ENCODE peak calls at places on chromosomes 7 and 10, in four cellular contexts. K, A, M and G are unnamed samples.

GRCh38 chr7:18555968-18556367 is 60.4 kb downstream of the HDAC9 start:
- DNase-seq in K (no peak), A (no peak), M (no peak), G (no peak)

GRCh38 chr10:12130237-12130872 is 878 bp downstream of the SEC61A2 start:
- DNase-seq in A (peak), K (peak), M (peak), G (peak)

GRCh38 chr10:66349726-66350125 is 576.1 kb upstream of the LRRTM3 start:
- DNase-seq in K (no peak), M (no peak), A (no peak), G (no peak)

GRCh38 chr7:116772423-116772852 is 89.9 kb upstream of the CAPZA2 start:
- DNase-seq in A (peak), M (peak), K (peak), G (no peak)

GRCh38 chr10:44293842-44294241 is 91.1 kb downstream of the CXCL12 start:
- DNase-seq in K (peak), A (peak), M (no peak), G (no peak)

GRCh38 chr7:93402944-93403343 is 170.8 kb downstream of the VPS50 start:
- DNase-seq in K (no peak), M (no peak), A (no peak), G (no peak)

GRCh38 chr7:29146082-29146706 is at the start of gene CPVL:
- DNase-seq in M (no peak), K (no peak), A (peak), G (no peak)

GRCh38 chr7:100693312-100694195 is 496 bp downstream of the GIGYF1 start:
- DNase-seq in M (no peak), A (no peak), K (no peak), G (peak)

GRCh38 chr7:117004899-117005298 is 51.6 kb downstream of the ST7 start:
- DNase-seq in K (no peak), A (no peak), M (no peak), G (no peak)

GRCh38 chr7:66920769-66921395 is at the start of gene TMEM248:
- DNase-seq in K (peak), A (peak), M (peak), G (peak)

GRCh38 chr7:22348379-22348778 is 8.6 kb downstream of the RAPGEF5 start:
- DNase-seq in K (no peak), A (no peak), M (no peak), G (peak)

GRCh38 chr7:1535695-1536094 is 5.2 kb downstream of the MAFK start:
- DNase-seq in K (no peak), A (no peak), M (no peak), G (no peak)

GRCh38 chr7:1536105-1536767 is 5.7 kb downstream of the MAFK start:
- DNase-seq in K (no peak), A (no peak), M (no peak), G (no peak)

GRCh38 chr7:1537631-1538412 is 7.3 kb downstream of the MAFK start:
- DNase-seq in A (no peak), M (peak), K (peak), G (peak)

GRCh38 chr7:1538544-1539345 is 8.2 kb downstream of the MAFK start:
- DNase-seq in M (no peak), A (no peak), K (no peak), G (no peak)

DNA sequence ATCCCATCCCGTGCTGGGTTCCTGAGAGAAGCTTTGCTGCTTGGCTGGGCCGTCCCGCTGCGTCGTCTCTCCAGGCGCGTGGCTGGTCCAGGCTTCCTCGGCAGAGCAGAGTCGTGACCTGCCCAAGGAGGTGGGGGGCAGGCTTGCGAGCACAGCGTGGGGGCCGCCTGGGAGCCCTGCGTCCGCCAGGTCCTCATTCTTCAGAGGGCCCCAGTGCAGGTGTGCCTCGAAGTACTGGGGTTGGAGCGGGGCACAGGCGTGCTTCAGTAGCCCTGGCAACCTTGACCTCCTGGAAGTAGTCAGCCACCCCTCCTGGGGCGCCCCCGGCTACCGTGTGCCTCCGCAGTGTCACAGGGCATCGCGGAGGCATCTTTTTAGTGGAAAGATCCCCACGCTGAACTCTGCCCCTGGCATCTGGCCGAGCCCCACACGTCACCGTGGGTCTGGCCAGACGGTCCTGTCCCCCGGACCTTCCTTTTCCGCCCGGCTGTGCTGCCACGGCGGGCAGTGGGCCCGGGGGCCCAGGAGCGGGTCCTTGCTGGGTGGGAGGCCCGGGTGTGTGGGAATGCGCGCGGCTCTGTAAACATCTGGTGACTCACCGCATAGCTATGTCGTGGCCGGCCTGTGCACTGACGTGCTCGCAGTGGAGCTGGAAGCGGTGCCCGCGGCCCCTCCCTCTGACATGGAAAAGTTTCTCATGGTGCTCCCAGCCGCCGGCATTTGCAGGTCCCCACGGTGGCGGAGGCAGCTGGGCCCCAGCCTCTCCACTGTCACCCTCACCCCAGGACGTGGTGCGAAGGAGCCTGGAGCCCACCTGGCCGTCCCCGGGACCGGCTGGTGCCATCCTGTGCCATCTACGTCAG is 6.5 kb downstream of the MAFK start:
- DNase-seq in K (peak), M (peak), A (peak), G (peak)
- TF ChIP-seq MAZ in K (peak), M (no peak), A (peak), G (peak)

GRCh38 chr10:14787938-14788337 is 13.2 kb upstream of the FAM107B start:
- DNase-seq in K (no peak), A (no peak), M (no peak), G (no peak)
- TF ChIP-seq MAZ in K (no peak), A (no peak), M (no peak), G (no peak)

GRCh38 chr10:88390041-88390440 is 193.1 kb downstream of the RNLS start:
- DNase-seq in K (no peak), M (no peak), A (no peak), G (no peak)

GRCh38 chr10:88389456-88389855 is 193.7 kb downstream of the RNLS start:
- DNase-seq in A (peak), M (no peak), K (peak), G (no peak)

GRCh38 chr10:88395677-88396076 is 187.4 kb downstream of the RNLS start:
- DNase-seq in M (no peak), K (peak), A (no peak), G (no peak)

GRCh38 chr10:88386878-88387773 is 196.0 kb downstream of the RNLS start:
- DNase-seq in M (peak), K (peak), A (peak), G (no peak)

GRCh38 chr10:88392222-88392621 is 190.9 kb downstream of the RNLS start:
- DNase-seq in M (no peak), A (no peak), K (no peak), G (no peak)
- TF ChIP-seq MAZ in M (no peak), A (no peak), K (no peak), G (no peak)

GRCh38 chr10:3523309-3524050 is 261.5 kb downstream of the KLF6 start:
- DNase-seq in M (no peak), A (no peak), K (no peak), G (no peak)
- TF ChIP-seq MAZ in M (no peak), A (no peak), K (no peak), G (no peak)

GRCh38 chr10:103772096-103772845 is 83.1 kb downstream of the SH3PXD2A start:
- DNase-seq in K (peak), A (no peak), M (peak), G (peak)
- TF ChIP-seq MAZ in K (peak), A (no peak), M (no peak), G (peak)

GRCh38 chr7:2718703-2718965 is 30.6 kb downstream of the AMZ1 start:
- DNase-seq in M (no peak), K (no peak), A (no peak), G (no peak)

GRCh38 chr7:2717905-2718702 is 30.1 kb downstream of the AMZ1 start:
- DNase-seq in K (no peak), A (no peak), M (no peak), G (no peak)

GRCh38 chr7:2717293-2717904 is 29.4 kb downstream of the AMZ1 start:
- DNase-seq in M (no peak), A (no peak), K (peak), G (peak)

GRCh38 chr7:2720024-2720423 is 32.0 kb downstream of the AMZ1 start:
- DNase-seq in M (no peak), K (no peak), A (no peak), G (no peak)

GRCh38 chr7:2719007-2719406 is 31.0 kb downstream of the AMZ1 start:
- DNase-seq in K (no peak), M (peak), A (no peak), G (peak)
- TF ChIP-seq MAZ in K (no peak), M (no peak), A (no peak), G (no peak)

GRCh38 chr10:57222603-57223002 is 861.5 kb upstream of the ZWINT start:
- DNase-seq in A (no peak), K (no peak), M (no peak), G (no peak)
- TF ChIP-seq MAZ in A (no peak), K (no peak), M (no peak), G (no peak)

GRCh38 chr10:26211781-26212444 is 4.7 kb upstream of the GAD2 start:
- DNase-seq in M (no peak), A (no peak), K (no peak), G (no peak)
- TF ChIP-seq MAZ in M (no peak), A (no peak), K (no peak), G (no peak)